ENCODE peak calls at places on chromosomes 2 and 18, in four cellular contexts. One of them, this sample, is unnamed.

GRCh38 chr2:11342561-11343343 is 1.7 kb downstream of the ROCK2 start:
- DNase-seq in endodermal cell: no peak
- DNase-seq in skeletal muscle cell: peak; percentile 41
- DNase-seq in WTC11: no peak
- DNase-seq in this sample: no peak

GRCh38 chr2:192571636-192572035 is 376.9 kb upstream of the TMEFF2 start:
- DNase-seq in endodermal cell: no peak
- DNase-seq in skeletal muscle cell: no peak
- DNase-seq in WTC11: no peak
- DNase-seq in this sample: no peak

GRCh38 chr2:162258686-162259085 is 15.4 kb upstream of the FAP start:
- DNase-seq in skeletal muscle cell: no peak
- DNase-seq in endodermal cell: no peak
- DNase-seq in WTC11: no peak
- DNase-seq in this sample: no peak

GRCh38 chr2:214019229-214019972 is 391.5 kb upstream of the VWC2L start:
- DNase-seq in endodermal cell: no peak
- DNase-seq in WTC11: no peak
- DNase-seq in skeletal muscle cell: peak; percentile 89
- DNase-seq in this sample: no peak

GRCh38 chr2:146321175-146321574 is 1523.7 kb upstream of the ACVR2A start:
- DNase-seq in skeletal muscle cell: peak; percentile 85
- DNase-seq in WTC11: no peak
- DNase-seq in endodermal cell: no peak
- DNase-seq in this sample: no peak

GRCh38 chr2:121910139-121910538 is 154.7 kb downstream of the TSN start:
- DNase-seq in endodermal cell: no peak
- DNase-seq in WTC11: no peak
- DNase-seq in skeletal muscle cell: no peak
- DNase-seq in this sample: no peak

GRCh38 chr2:48613211-48613610 is 4.4 kb upstream of the GTF2A1L start:
- DNase-seq in WTC11: no peak
- DNase-seq in endodermal cell: no peak
- DNase-seq in skeletal muscle cell: no peak
- DNase-seq in this sample: no peak

GRCh38 chr2:238666543-238666942 is 181.3 kb upstream of the TWIST2 start:
- DNase-seq in skeletal muscle cell: no peak
- DNase-seq in endodermal cell: no peak
- DNase-seq in WTC11: no peak
- DNase-seq in this sample: no peak

GRCh38 chr2:239343946-239344856 is 56.6 kb downstream of the HDAC4 start:
- DNase-seq in WTC11: no peak
- DNase-seq in endodermal cell: no peak
- DNase-seq in skeletal muscle cell: no peak
- DNase-seq in this sample: no peak

GRCh38 chr2:143524001-143524608 is 394.9 kb downstream of the ARHGAP15 start:
- DNase-seq in endodermal cell: no peak
- DNase-seq in skeletal muscle cell: peak; percentile 36
- DNase-seq in WTC11: no peak
- DNase-seq in this sample: no peak

GRCh38 chr2:31270871-31271270 is 36.9 kb downstream of the EHD3 start:
- DNase-seq in skeletal muscle cell: no peak
- DNase-seq in WTC11: no peak
- DNase-seq in endodermal cell: no peak
- DNase-seq in this sample: no peak

GRCh38 chr2:88212251-88212790 is 42.2 kb downstream of the THNSL2 start:
- DNase-seq in WTC11: peak; percentile 56
- DNase-seq in endodermal cell: peak; percentile 80
- DNase-seq in skeletal muscle cell: no peak
- DNase-seq in this sample: no peak

GRCh38 chr2:174761837-174762236 is 2.4 kb downstream of the CHRNA1 start:
- DNase-seq in endodermal cell: no peak
- DNase-seq in WTC11: no peak
- DNase-seq in skeletal muscle cell: peak; percentile 47
- DNase-seq in this sample: no peak

GRCh38 chr2:218370410-218371063 is 11.5 kb upstream of the SLC11A1 start:
- DNase-seq in endodermal cell: no peak
- DNase-seq in skeletal muscle cell: peak; percentile 49
- DNase-seq in WTC11: no peak
- DNase-seq in this sample: no peak

GRCh38 chr2:69804416-69804815 is 25.0 kb upstream of the GMCL1 start:
- DNase-seq in WTC11: no peak
- DNase-seq in skeletal muscle cell: no peak
- DNase-seq in endodermal cell: no peak
- DNase-seq in this sample: no peak

GRCh38 chr2:10871978-10872377 is 39.8 kb upstream of the KCNF1 start:
- DNase-seq in skeletal muscle cell: no peak
- DNase-seq in endodermal cell: no peak
- DNase-seq in WTC11: no peak
- DNase-seq in this sample: no peak

GRCh38 chr2:107393516-107393915 is 433.2 kb upstream of the RGPD4 start:
- DNase-seq in endodermal cell: no peak
- DNase-seq in skeletal muscle cell: no peak
- DNase-seq in WTC11: no peak
- DNase-seq in this sample: no peak

GRCh38 chr18:22860807-22861206 is 72.3 kb upstream of the RBBP8 start:
- DNase-seq in endodermal cell: no peak
- DNase-seq in skeletal muscle cell: no peak
- DNase-seq in WTC11: no peak
- DNase-seq in this sample: no peak

GRCh38 chr18:903703-904102 is 968 bp upstream of the ADCYAP1 start:
- DNase-seq in skeletal muscle cell: no peak
- DNase-seq in WTC11: peak; percentile 83
- DNase-seq in endodermal cell: peak; percentile 93
- DNase-seq in this sample: peak; percentile 84

GRCh38 chr2:113291191-113291590 is 12.5 kb upstream of the PAX8 start:
- DNase-seq in skeletal muscle cell: no peak
- DNase-seq in endodermal cell: peak; percentile 76
- DNase-seq in WTC11: peak; percentile 45
- DNase-seq in this sample: no peak

GRCh38 chr18:54187372-54187771 is 37.1 kb downstream of the MBD2 start:
- DNase-seq in WTC11: no peak
- DNase-seq in endodermal cell: no peak
- DNase-seq in skeletal muscle cell: no peak
- DNase-seq in this sample: no peak

GRCh38 chr2:33225350-33225749 is 251.1 kb upstream of the RASGRP3 start:
- DNase-seq in WTC11: no peak
- DNase-seq in skeletal muscle cell: no peak
- DNase-seq in endodermal cell: no peak
- DNase-seq in this sample: no peak

GRCh38 chr18:33210575-33211189 is 229.8 kb downstream of the CCDC178 start:
- DNase-seq in skeletal muscle cell: no peak
- DNase-seq in endodermal cell: peak; percentile 52
- DNase-seq in WTC11: no peak
- DNase-seq in this sample: no peak

GRCh38 chr2:113251118-113251517 is 27.6 kb downstream of the PAX8 start:
- DNase-seq in skeletal muscle cell: no peak
- DNase-seq in endodermal cell: no peak
- DNase-seq in WTC11: no peak
- DNase-seq in this sample: no peak

GRCh38 chr2:15730545-15731212 is 139.0 kb downstream of the DDX1 start:
- DNase-seq in skeletal muscle cell: peak; percentile 93
- DNase-seq in endodermal cell: peak; percentile 55
- DNase-seq in WTC11: no peak
- DNase-seq in this sample: no peak

GRCh38 chr2:239864247-239865058 is 160.7 kb downstream of the NDUFA10 start:
- DNase-seq in endodermal cell: peak; percentile 40
- DNase-seq in skeletal muscle cell: no peak
- DNase-seq in WTC11: no peak
- DNase-seq in this sample: no peak

This sample was measured in endothelial cell.